ENCODE peak calls at places on chromosomes 12 and 14, in seven cellular contexts. K is psoas muscle; P is spleen; I is OCI-LY7; Y is SK-N-MC; M is cardiac muscle cell; C is effector memory CD4-positive, alpha-beta T cell. D is an unnamed sample.
A peak's percentile ranks its signal among the peaks of the same experiment; 100 is the strongest.

GRCh38 chr12:90757957-90758356 is 197.0 kb downstream of the CCER1 start:
- DNase-seq in P (no peak), C (no peak), M (no peak), Y (no peak), I (no peak), K (no peak), D (no peak)

GRCh38 chr12:2623472-2623871 is 171.3 kb upstream of the FKBP4 start:
- DNase-seq in P (no peak), K (no peak), I (no peak), C (no peak), M (no peak), Y (no peak), D (no peak)

GRCh38 chr12:62512901-62513300 is 46.3 kb downstream of the MON2 start:
- DNase-seq in K (no peak), Y (no peak), P (no peak), I (no peak), C (no peak), M (no peak), D (no peak)

GRCh38 chr12:113727651-113728061 is 238.5 kb downstream of the RBM19 start:
- DNase-seq in M (no peak), Y (no peak), K (no peak), P (no peak), C (no peak), I (no peak), D (no peak)

GRCh38 chr12:49838973-49839633 is 3.8 kb downstream of the BCDIN3D start:
- DNase-seq in I (peak; percentile 72), P (no peak), Y (no peak), M (peak; percentile 51), C (no peak), K (no peak), D (no peak)

GRCh38 chr12:115072712-115073111 is 388.7 kb upstream of the TBX3 start:
- DNase-seq in P (no peak), C (no peak), Y (no peak), M (peak; percentile 21), K (no peak), I (no peak), D (no peak)

GRCh38 chr14:104181761-104182530 is 43.6 kb downstream of the KIF26A start:
- DNase-seq in I (no peak), C (no peak), P (no peak), K (no peak), M (no peak), Y (no peak), D (no peak)

GRCh38 chr12:116184766-116185165 is 92.7 kb downstream of the MED13L start:
- DNase-seq in K (no peak), I (no peak), Y (no peak), M (no peak), P (no peak), C (no peak), D (no peak)

GRCh38 chr14:99035712-99036593 is 236.0 kb downstream of the BCL11B start:
- DNase-seq in I (no peak), P (no peak), M (peak; percentile 73), Y (no peak), C (no peak), K (peak; percentile 93), D (peak; percentile 97)

GRCh38 chr12:104684884-104685283 is 228.1 kb downstream of the CHST11 start:
- DNase-seq in C (no peak), M (no peak), P (no peak), I (no peak), K (no peak), Y (peak; percentile 90), D (no peak)

GRCh38 chr14:61730756-61731373 is 31.4 kb upstream of the SNAPC1 start:
- DNase-seq in M (no peak), K (no peak), P (no peak), I (peak; percentile 46), C (no peak), Y (no peak), D (no peak)

GRCh38 chr14:49769581-49770211 is 1.7 kb downstream of the KLHDC2 start:
- DNase-seq in P (no peak), K (no peak), M (no peak), C (no peak), I (no peak), Y (no peak), D (no peak)

GRCh38 chr14:104981699-104982541 is 3.7 kb upstream of the CLBA1 start:
- DNase-seq in I (no peak), P (peak; percentile 72), Y (no peak), M (no peak), K (no peak), C (no peak), D (peak; percentile 44)

GRCh38 chr12:55982319-55982936 is 8.6 kb downstream of the RAB5B start:
- DNase-seq in K (no peak), Y (no peak), P (no peak), M (no peak), C (no peak), I (peak; percentile 78), D (no peak)

GRCh38 chr14:75283162-75283883 is 4.7 kb downstream of the FOS start:
- DNase-seq in P (peak; percentile 76), M (no peak), C (peak; percentile 62), Y (no peak), I (no peak), K (no peak), D (peak; percentile 54)

GRCh38 chr12:124947013-124947412 is 32.6 kb upstream of the UBC start:
- DNase-seq in C (no peak), Y (no peak), I (no peak), K (no peak), P (no peak), M (no peak), D (no peak)

GRCh38 chr12:1804545-1805332 is 15.6 kb upstream of the LRTM2 start:
- DNase-seq in K (peak; percentile 93), P (peak; percentile 94), Y (peak; percentile 53), C (peak; percentile 65), M (peak; percentile 85), I (peak; percentile 91), D (peak; percentile 92)

GRCh38 chr12:14607561-14607960 is 39.9 kb upstream of the PLBD1 start:
- DNase-seq in M (no peak), K (no peak), P (no peak), Y (no peak), C (no peak), I (no peak), D (no peak)

GRCh38 chr14:55430024-55430690 is 10.3 kb downstream of the TBPL2 start:
- DNase-seq in C (no peak), P (no peak), K (no peak), M (peak; percentile 74), Y (peak; percentile 45), I (peak; percentile 80), D (no peak)

GRCh38 chr12:109150124-109150640 is 33.8 kb downstream of the ACACB start:
- DNase-seq in K (no peak), C (no peak), Y (no peak), I (no peak), M (no peak), P (no peak), D (no peak)

GRCh38 chr14:92846162-92846897 is 52.2 kb downstream of the GOLGA5 start:
- DNase-seq in M (no peak), Y (no peak), K (no peak), I (no peak), P (no peak), C (no peak), D (no peak)

GRCh38 chr12:1094714-1095113 is 103.7 kb downstream of the ERC1 start:
- DNase-seq in P (no peak), I (no peak), K (no peak), M (no peak), Y (no peak), C (no peak), D (no peak)

GRCh38 chr12:9867531-9867930 is 1.6 kb downstream of the CLEC2B start:
- DNase-seq in K (no peak), M (no peak), C (no peak), Y (no peak), P (no peak), I (no peak), D (no peak)
- H3K27ac ChIP-seq in K (peak overlapping the region; percentile 51), M (no peak overlapping the region), C (peak overlapping the region; percentile 54), Y (peak overlapping the region; percentile 72), P (peak overlapping the region; percentile 92), I (peak overlapping the region; percentile 33), D (no peak overlapping the region)

GRCh38 chr12:34210183-34210582 is 187.9 kb downstream of the ALG10 start:
- DNase-seq in K (no peak), C (no peak), P (no peak), M (no peak), I (no peak), Y (no peak), D (no peak)

GRCh38 chr12:34210689-34211530 is 188.6 kb downstream of the ALG10 start:
- DNase-seq in I (no peak), P (no peak), C (no peak), M (no peak), Y (no peak), K (no peak), D (no peak)

GRCh38 chr12:34207858-34208257 is 185.6 kb downstream of the ALG10 start:
- DNase-seq in C (no peak), M (no peak), Y (no peak), P (no peak), I (no peak), K (no peak), D (no peak)

GRCh38 chr12:34208331-34209258 is 186.3 kb downstream of the ALG10 start:
- DNase-seq in Y (no peak), I (no peak), M (no peak), K (no peak), P (no peak), C (no peak), D (no peak)

DNA sequence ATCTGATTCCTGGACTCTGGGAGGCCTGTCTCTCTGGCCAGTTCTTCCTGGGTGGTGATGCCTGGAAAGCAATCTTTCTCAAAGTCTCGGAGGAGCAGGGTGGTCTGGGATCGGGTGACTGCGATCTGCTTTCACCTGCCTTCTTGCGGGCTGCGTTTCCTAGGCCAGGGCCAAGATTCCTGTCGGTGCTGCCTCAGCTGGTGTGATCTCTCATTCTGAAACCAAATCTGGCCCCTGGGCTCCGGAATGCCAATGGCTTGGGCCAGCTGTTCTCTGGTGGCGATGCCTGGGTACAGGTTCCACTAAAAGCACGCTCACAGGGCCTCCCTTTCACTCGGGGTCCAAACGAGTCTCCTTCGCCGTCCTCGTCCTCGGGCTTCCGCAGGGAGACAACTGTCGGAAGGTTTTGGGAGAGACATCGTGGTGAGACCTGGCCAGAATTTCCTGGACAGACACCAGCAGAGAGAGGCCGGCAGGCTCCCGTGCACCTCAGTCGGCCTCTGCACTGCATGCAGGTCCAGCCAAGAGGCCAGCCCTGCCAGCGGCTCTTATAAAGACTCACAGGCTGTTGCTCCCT is 187.1 kb downstream of the ALG10 start:
- DNase-seq in P (no peak), Y (no peak), C (no peak), I (no peak), K (no peak), M (no peak), D (no peak)
- H3K9me3 ChIP-seq in P (peaks cover 10% of the 10 kb centered on the region), Y (no peaks in the 10 kb centered on the region), C (no peaks in the 10 kb centered on the region), I (no peaks in the 10 kb centered on the region), K (no peaks in the 10 kb centered on the region), M (no peaks in the 10 kb centered on the region), D (no peaks in the 10 kb centered on the region)

DNA sequence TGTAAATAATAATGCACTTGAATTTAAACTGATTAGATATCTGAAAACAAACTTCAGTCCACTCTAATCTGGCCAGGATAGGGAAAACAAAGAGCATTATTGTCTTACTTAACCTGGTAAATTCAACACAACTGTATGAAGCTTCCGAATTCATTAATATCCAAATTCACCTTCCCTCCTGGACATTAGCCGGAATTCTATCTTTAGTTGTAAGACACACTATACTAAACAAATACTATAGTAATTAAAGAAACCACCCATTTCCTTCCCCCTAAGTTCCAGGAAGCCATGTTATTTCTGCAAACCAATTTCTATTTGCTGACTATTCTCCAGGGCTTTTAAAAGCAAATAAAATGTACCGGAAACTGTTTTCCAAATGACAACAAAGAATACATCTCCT is 122.7 kb upstream of the MDM1 start:
- DNase-seq in K (no peak), Y (no peak), C (no peak), I (no peak), M (no peak), P (no peak), D (no peak)
- H3K27ac ChIP-seq in K (no peak overlapping the region), Y (peak overlapping the region; percentile 16), C (no peak overlapping the region), I (no peak overlapping the region), M (no peak overlapping the region), P (no peak overlapping the region), D (no peak overlapping the region)

GRCh38 chr12:131233737-131234474 is 280.2 kb downstream of the ADGRD1 start:
- DNase-seq in P (peak; percentile 28), I (no peak), K (no peak), Y (no peak), M (no peak), C (no peak), D (no peak)
- H3K9me3 ChIP-seq in P (peaks cover 5% of the 10 kb centered on the region), I (no peaks in the 10 kb centered on the region), K (no peaks in the 10 kb centered on the region), Y (no peaks in the 10 kb centered on the region), M (no peaks in the 10 kb centered on the region), C (no peaks in the 10 kb centered on the region), D (peaks cover 4% of the 10 kb centered on the region)

D was measured in aorta.